ENCODE peak calls at places on chromosomes 4 and X, in six cellular contexts. W, V, Q, K, Y and B are unnamed samples.
A peak's percentile ranks its signal among the peaks of the same experiment; 100 is the strongest.

GRCh38 chrX:20906571-20906970 is 467.6 kb upstream of the CNKSR2 start:
- DNase-seq in W (no peak), V (no peak), Q (no peak), K (no peak), Y (peak; percentile 1), B (no peak)

GRCh38 chrX:52424658-52425057 is 55.8 kb downstream of the XAGE2 start:
- DNase-seq in W (no peak), V (no peak), Q (no peak), K (no peak), Y (peak; percentile 4), B (no peak)

GRCh38 chr4:145003675-145004074 is 94.3 kb downstream of the ANAPC10 start:
- DNase-seq in W (no peak), V (no peak), Q (no peak), K (no peak), Y (no peak), B (no peak)

GRCh38 chr4:110625593-110626292 is 2.9 kb upstream of the PITX2 start:
- DNase-seq in W (no peak), V (no peak), Q (no peak), K (no peak), Y (no peak), B (no peak)

GRCh38 chrX:15988661-15989603 is 134.3 kb upstream of the AP1S2 start:
- DNase-seq in W (no peak), V (peak; percentile 17), Q (no peak), K (no peak), Y (peak; percentile 2), B (no peak)

GRCh38 chr4:151668687-151669402 is 92.0 kb downstream of the GATB start:
- DNase-seq in W (no peak), V (no peak), Q (no peak), K (no peak), Y (no peak), B (no peak)

GRCh38 chrX:119622356-119623232 is 16.4 kb upstream of the NKRF start:
- DNase-seq in W (no peak), V (peak; percentile 59), Q (no peak), K (no peak), Y (no peak), B (no peak)

GRCh38 chr4:123892368-123892961 is 495.9 kb downstream of the SPRY1 start:
- DNase-seq in W (no peak), V (no peak), Q (no peak), K (no peak), Y (no peak), B (no peak)

GRCh38 chr4:137644201-137644600 is 111.9 kb upstream of the PCDH18 start:
- DNase-seq in W (no peak), V (no peak), Q (no peak), K (no peak), Y (no peak), B (no peak)

GRCh38 chr4:146654976-146655761 is 16.5 kb downstream of the POU4F2 start:
- DNase-seq in W (no peak), V (no peak), Q (no peak), K (no peak), Y (no peak), B (no peak)

GRCh38 chr4:105496899-105497298 is 23.0 kb upstream of the PPA2 start:
- DNase-seq in W (no peak), V (no peak), Q (no peak), K (no peak), Y (no peak), B (no peak)

GRCh38 chrX:151912780-151913179 is at the start of gene MAGEA4:
- DNase-seq in W (no peak), V (no peak), Q (no peak), K (no peak), Y (no peak), B (no peak)

GRCh38 chrX:42119076-42119475 is 195.7 kb upstream of the CASK start:
- DNase-seq in W (no peak), V (no peak), Q (peak; percentile 14), K (no peak), Y (peak; percentile 86), B (no peak)

GRCh38 chrX:48560056-48560455 is 14.2 kb upstream of the RBM3 start:
- DNase-seq in W (no peak), V (no peak), Q (no peak), K (no peak), Y (no peak), B (no peak)

GRCh38 chrX:47632664-47633063 is 2.9 kb upstream of the CFP start:
- DNase-seq in W (no peak), V (no peak), Q (no peak), K (no peak), Y (no peak), B (no peak)

GRCh38 chr4:128288689-128289106 is 1.1 kb upstream of the PGRMC2 start:
- DNase-seq in W (no peak), V (no peak), Q (no peak), K (no peak), Y (peak; percentile 33), B (no peak)

DNA sequence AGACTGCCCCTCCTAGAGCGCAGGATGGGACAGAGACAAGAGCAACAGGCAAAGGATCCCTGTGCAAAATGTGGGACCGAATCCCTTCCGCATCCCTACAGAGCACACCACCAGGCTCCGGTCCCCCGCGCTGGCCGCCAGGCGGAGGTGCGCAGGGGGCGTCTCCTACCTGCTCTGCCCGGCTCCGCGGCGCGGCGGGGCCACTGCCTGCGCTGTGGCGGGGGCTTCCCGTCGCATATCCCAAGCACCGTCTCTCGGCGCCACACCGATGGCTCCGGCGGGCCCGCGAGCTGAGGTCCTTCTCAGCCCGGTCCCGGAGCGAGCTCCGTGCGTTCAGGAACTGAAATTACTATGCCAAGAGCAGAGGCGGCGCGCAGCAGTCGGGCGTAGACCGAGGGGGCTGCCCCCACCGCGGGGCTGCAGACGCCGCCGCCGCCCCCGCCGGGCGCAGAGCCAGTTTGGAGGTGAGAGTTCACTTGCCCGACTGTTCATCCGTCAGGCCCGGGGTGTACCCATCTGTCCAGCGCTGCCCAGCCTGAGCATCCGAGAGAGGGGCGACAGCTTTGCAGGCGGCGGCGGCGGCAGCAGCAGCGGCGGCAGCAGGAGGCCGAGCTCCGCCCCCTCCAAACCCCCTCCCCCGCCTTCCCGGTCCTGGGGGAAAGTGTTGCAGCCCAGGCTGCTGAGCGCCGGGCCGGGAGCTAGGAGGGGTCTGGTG is at the start of gene GPRIN3:
- DNase-seq in W (peak; percentile 5), V (peak; percentile 66), Q (no peak), K (peak; percentile 16), Y (peak; percentile 51), B (no peak)
- TF ChIP-seq POLR2A in W (no peak), V (no peak), Q (no peak), K (no peak), Y (peak; percentile 10), B (no peak)

GRCh38 chr4:45484740-45485139 is 639.1 kb downstream of the GABRG1 start:
- DNase-seq in W (no peak), V (no peak), Q (no peak), K (no peak), Y (no peak), B (no peak)
- TF ChIP-seq POLR2A in W (no peak), V (no peak), Q (no peak), K (no peak), Y (no peak), B (no peak)

DNA sequence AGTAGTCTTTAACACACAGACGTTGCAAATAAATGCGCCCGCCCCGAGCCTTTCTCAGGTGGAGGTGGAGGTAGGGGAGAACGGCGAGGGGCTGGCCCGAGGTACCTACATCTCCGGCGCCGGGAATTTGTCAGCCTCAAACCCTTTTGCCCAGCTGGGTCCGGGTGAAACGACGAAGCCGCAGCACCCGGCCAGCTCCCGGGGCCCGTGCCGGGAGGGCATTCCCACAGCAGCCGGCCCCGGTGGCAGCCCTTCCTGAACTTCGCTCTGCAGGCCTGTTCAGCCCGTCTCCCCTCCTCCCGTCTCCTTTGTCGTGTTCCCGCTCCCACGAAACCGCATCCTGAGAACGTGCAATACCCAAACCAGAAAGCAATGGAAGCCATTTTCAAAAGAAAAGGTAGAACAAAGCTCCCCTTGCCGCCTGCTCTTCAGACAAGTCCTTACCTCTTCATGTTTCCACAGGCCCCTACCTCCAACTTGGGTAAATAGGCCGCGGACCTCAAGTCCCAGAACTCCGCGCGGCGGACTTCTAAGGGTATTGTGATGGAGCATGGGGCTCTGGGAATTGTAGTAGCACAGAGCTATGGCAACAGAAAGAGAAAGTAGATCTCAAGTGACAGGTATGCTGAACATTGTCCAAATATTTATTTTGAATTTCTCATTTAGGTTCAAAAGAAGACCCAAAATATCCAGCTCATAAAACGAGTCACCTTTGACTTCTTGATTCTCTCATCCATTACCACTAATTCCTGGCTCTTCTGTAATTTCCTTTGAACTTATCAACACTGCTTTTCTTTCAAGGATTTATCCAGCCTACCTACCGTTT is at the start of gene RBM41:
- DNase-seq in W (peak; percentile 5), V (peak; percentile 64), Q (peak; percentile 71), K (peak; percentile 61), Y (peak; percentile 85), B (peak; percentile 12)
- TF ChIP-seq POLR2A in W (peak; percentile 19), V (no peak), Q (no peak), K (no peak), Y (peak; percentile 9), B (no peak)

GRCh38 chr4:2805712-2806391 is 13.0 kb downstream of the SH3BP2 start:
- DNase-seq in W (no peak), V (peak; percentile 76), Q (peak; percentile 77), K (peak; percentile 54), Y (no peak), B (no peak)
- TF ChIP-seq POLR2A in W (no peak), V (no peak), Q (no peak), K (no peak), Y (no peak), B (no peak)

GRCh38 chrX:54043696-54044125 is 562 bp downstream of the PHF8 start:
- DNase-seq in W (peak; percentile 19), V (peak; percentile 23), Q (peak; percentile 13), K (no peak), Y (no peak), B (no peak)
- TF ChIP-seq POLR2A in W (peak; percentile 46), V (no peak), Q (no peak), K (no peak), Y (peak; percentile 45), B (peak; percentile 45)

DNA sequence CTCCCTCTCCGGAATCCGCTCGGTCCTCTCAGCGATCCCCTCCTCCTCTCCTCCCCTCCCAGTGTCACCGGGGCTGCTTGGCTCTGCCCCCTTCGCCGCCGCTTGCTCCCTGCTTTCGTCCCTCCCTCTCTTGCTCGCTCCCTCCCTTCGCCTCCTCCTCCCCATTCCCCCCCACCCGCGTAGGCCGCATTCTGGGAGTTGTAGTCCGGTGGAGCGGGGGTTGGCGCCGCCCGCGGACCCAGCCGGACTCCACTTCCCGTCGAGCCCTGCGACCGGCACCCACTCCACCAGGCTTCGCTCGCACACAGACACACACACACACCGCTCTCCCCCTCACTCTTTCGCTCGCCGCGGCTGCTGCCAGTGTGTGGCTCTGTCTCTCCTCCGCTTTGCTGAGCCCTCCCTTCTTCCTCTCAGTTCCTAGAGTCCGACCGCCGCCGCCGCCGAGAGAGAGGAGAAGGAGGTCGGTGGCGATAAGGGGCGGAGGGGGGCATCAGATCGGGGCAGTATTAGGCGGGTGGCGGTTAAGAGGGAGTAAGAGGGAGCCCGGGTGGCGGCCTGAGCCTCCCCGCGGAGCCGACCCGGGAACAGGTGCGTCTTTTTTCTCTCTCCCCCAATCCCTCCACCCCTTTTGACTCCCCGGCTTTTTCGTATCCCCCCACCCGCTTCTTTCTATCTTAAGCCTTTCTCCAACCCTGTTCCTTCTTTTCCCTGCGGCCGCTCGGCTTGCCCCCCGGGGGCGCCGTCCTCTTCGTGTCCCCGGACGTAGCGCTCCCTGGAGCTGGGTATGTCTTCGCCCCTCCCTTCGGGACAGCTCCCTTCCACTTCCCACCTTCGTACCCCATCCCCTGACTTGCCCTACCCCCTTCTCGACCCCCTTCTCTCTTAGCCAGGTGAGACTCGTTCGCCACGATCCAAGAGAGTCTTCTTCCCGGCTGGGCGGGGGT is at the start of gene BCORL1:
- DNase-seq in W (peak; percentile 83), V (peak; percentile 90), Q (peak; percentile 86), K (peak; percentile 82), Y (peak; percentile 94), B (peak; percentile 95)
- TF ChIP-seq POLR2A in W (peak; percentile 76), V (no peak), Q (no peak), K (peak; percentile 63), Y (peak; percentile 92), B (peak; percentile 95)

GRCh38 chrX:19343462-19344206 is at the start of gene PDHA1:
- DNase-seq in W (peak; percentile 74), V (peak; percentile 93), Q (peak; percentile 87), K (peak; percentile 84), Y (peak; percentile 94), B (peak; percentile 33)
- TF ChIP-seq POLR2A in W (peak; percentile 58), V (peak; percentile 59), Q (no peak), K (no peak), Y (peak; percentile 77), B (peak; percentile 74)